ENCODE peak calls at places on chromosomes 12 and 14, in six cellular contexts. C, K, R, N, L and X are unnamed samples.

GRCh38 chr12:108611884-108612415 is 14.1 kb upstream of the TMEM119 start:
- DNase-seq in R (peak; percentile 64), L (peak; percentile 91), C (peak; percentile 24), K (peak; percentile 50), N (no peak), X (no peak)

GRCh38 chr14:96904201-96904600 is 107.0 kb downstream of the VRK1 start:
- DNase-seq in R (no peak), N (no peak), L (peak; percentile 24), K (no peak), C (no peak), X (no peak)

GRCh38 chr14:104268725-104269436 is 130.5 kb downstream of the KIF26A start:
- DNase-seq in N (no peak), R (no peak), C (no peak), L (no peak), K (peak; percentile 64), X (peak; percentile 4)

GRCh38 chr14:41297961-41298690 is 308.6 kb upstream of the LRFN5 start:
- DNase-seq in N (no peak), K (no peak), C (no peak), R (peak; percentile 2), L (peak; percentile 3), X (no peak)

GRCh38 chr14:94769413-94770250 is at the start of gene GSC:
- DNase-seq in N (peak; percentile 46), C (no peak), R (peak; percentile 57), K (peak; percentile 82), L (peak; percentile 37), X (peak; percentile 17)

GRCh38 chr12:47964102-47964723 is 817 bp downstream of the TMEM106C start:
- DNase-seq in C (peak; percentile 5), K (no peak), N (no peak), L (no peak), R (peak; percentile 18), X (peak; percentile 35)

GRCh38 chr12:1606021-1606622 is 11.7 kb upstream of the FBXL14 start:
- DNase-seq in L (peak; percentile 82), K (peak; percentile 97), N (peak; percentile 89), C (peak; percentile 23), R (peak; percentile 91), X (peak; percentile 92)

GRCh38 chr14:105088812-105089745 is 23.8 kb upstream of the GPR132 start:
- DNase-seq in N (peak; percentile 23), K (peak; percentile 69), R (no peak), L (no peak), C (no peak), X (no peak)

GRCh38 chr14:36441283-36441682 is 78.7 kb downstream of the NKX2-1 start:
- DNase-seq in N (no peak), C (no peak), K (no peak), L (no peak), R (no peak), X (no peak)

GRCh38 chr12:132305991-132306884 is 23.2 kb downstream of the GALNT9 start:
- DNase-seq in L (no peak), K (peak; percentile 75), N (no peak), C (no peak), R (no peak), X (no peak)

GRCh38 chr12:21939435-21939834 is 1.8 kb downstream of the ABCC9 start:
- DNase-seq in C (no peak), L (no peak), N (peak; percentile 34), K (no peak), R (no peak), X (no peak)

GRCh38 chr12:130227641-130228040 is 65.4 kb downstream of the FZD10 start:
- DNase-seq in C (no peak), R (no peak), K (no peak), N (no peak), L (no peak), X (no peak)

GRCh38 chr12:2988494-2988893 is 29.3 kb downstream of the TEAD4 start:
- DNase-seq in L (no peak), K (no peak), N (no peak), R (no peak), C (no peak), X (no peak)

GRCh38 chr12:120713861-120714482 is 3.7 kb downstream of the UNC119B start:
- DNase-seq in L (peak; percentile 74), K (no peak), N (peak; percentile 76), C (peak; percentile 39), R (peak; percentile 88), X (peak; percentile 72)

GRCh38 chr12:122862872-122863701 is 27.8 kb downstream of the HIP1R start:
- DNase-seq in L (no peak), C (no peak), K (peak; percentile 84), R (no peak), N (no peak), X (peak; percentile 90)

GRCh38 chr12:75795125-75795524 is 236.5 kb downstream of the PHLDA1 start:
- DNase-seq in L (no peak), N (no peak), R (no peak), C (no peak), K (no peak), X (no peak)

GRCh38 chr14:75793806-75794205 is 132.8 kb downstream of the TTLL5 start:
- DNase-seq in L (peak; percentile 32), N (no peak), C (no peak), R (peak; percentile 55), K (no peak), X (no peak)

GRCh38 chr14:39765676-39766075 is 333.4 kb upstream of the FBXO33 start:
- DNase-seq in R (no peak), N (no peak), K (no peak), L (no peak), C (no peak), X (no peak)

GRCh38 chr12:3747976-3748619 is 4.8 kb downstream of the CRACR2A start:
- DNase-seq in R (no peak), L (no peak), N (no peak), K (no peak), C (no peak), X (peak; percentile 51)

GRCh38 chr12:129753596-129753995 is 150.2 kb downstream of the TMEM132D start:
- DNase-seq in N (no peak), L (peak; percentile 71), K (no peak), R (no peak), C (no peak), X (no peak)

GRCh38 chr12:121582583-121583333 is 1.9 kb upstream of the KDM2B start:
- DNase-seq in N (no peak), R (peak; percentile 48), K (no peak), C (no peak), L (no peak), X (no peak)

GRCh38 chr14:63248211-63248610 is 44.0 kb downstream of the RHOJ start:
- DNase-seq in K (no peak), N (no peak), C (no peak), R (peak; percentile 72), L (peak; percentile 36), X (no peak)

GRCh38 chr12:59820594-59821011 is 224.8 kb downstream of the SLC16A7 start:
- DNase-seq in C (no peak), K (no peak), L (no peak), N (no peak), R (no peak), X (no peak)

GRCh38 chr12:62841841-62842240 is 93.1 kb downstream of the PPM1H start:
- DNase-seq in N (no peak), R (no peak), L (peak; percentile 18), C (no peak), K (no peak), X (no peak)

GRCh38 chr14:100791995-100792394 is 33.9 kb upstream of the MEG3 start:
- DNase-seq in R (no peak), C (no peak), L (no peak), N (no peak), K (peak; percentile 51), X (no peak)
- H3K4me3 ChIP-seq in R (no peak overlapping the region), C (no peak overlapping the region), L (no peak overlapping the region), N (no peak overlapping the region), K (no peak overlapping the region), X (no peak overlapping the region)

GRCh38 chr14:29558516-29558915 is 369.1 kb downstream of the PRKD1 start:
- DNase-seq in K (no peak), C (no peak), N (no peak), R (peak; percentile 29), L (no peak), X (no peak)

GRCh38 chr14:29554335-29554734 is 373.3 kb downstream of the PRKD1 start:
- DNase-seq in L (no peak), C (no peak), N (no peak), K (no peak), R (no peak), X (no peak)

GRCh38 chr14:29548948-29549370 is 378.7 kb downstream of the PRKD1 start:
- DNase-seq in K (no peak), R (peak; percentile 84), N (no peak), L (peak; percentile 76), C (no peak), X (no peak)

GRCh38 chr14:29553427-29553826 is 374.2 kb downstream of the PRKD1 start:
- DNase-seq in L (no peak), C (no peak), R (no peak), N (no peak), K (no peak), X (no peak)
- H3K4me3 ChIP-seq in L (no peak overlapping the region), C (no peak overlapping the region), R (no peak overlapping the region), N (no peak overlapping the region), K (no peak overlapping the region), X (no peak overlapping the region)

DNA sequence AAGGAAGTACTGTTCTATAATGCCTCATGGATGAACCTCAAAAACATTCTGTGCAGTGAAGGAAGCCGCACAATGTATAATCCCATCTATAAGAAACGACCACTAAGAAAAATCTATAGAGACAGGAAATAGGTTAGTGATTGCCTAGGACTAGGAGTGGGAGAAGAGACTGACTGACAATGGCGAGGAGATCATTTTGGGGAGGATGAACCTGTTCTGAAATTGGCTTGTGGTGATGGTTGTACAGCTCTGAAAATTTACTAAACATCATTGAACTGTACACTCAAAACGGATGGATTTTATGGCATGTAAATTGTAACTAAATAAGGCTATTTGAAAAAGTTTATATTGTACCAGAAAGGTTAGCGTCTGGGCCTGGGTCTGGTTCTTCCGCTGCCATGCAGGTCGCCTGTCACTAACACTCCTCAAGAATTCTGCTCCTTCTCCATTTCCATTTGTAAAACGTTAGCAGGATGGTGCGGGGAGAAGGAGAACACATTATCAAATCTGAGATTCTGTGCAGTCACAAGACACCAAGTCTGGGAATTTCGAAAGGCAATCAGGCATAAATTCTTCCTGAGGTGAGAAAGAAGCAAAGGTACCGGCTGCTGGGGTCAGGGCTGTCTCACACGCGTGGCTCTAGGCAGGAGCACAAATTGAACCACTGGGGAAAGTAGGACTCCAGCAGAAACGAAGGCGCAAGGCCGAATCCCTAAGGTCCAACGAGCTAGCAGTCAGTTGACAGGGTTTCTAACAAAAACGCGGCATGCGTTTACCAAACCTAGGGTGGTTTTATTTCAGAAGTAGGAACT is 845 bp upstream of the COCH start:
- DNase-seq in C (no peak), R (no peak), K (no peak), N (no peak), L (no peak), X (no peak)
- H3K4me3 ChIP-seq in C (no peak overlapping the region), R (peak overlapping the region; percentile 54), K (peak overlapping the region; percentile 28), N (peak overlapping the region; percentile 67), L (no peak overlapping the region), X (no peak overlapping the region)

GRCh38 chr14:74403619-74404417 is 22.2 kb downstream of the SYNDIG1L start:
- DNase-seq in N (no peak), C (no peak), L (no peak), K (no peak), R (no peak), X (no peak)

GRCh38 chr14:74407021-74407800 is 18.8 kb downstream of the SYNDIG1L start:
- DNase-seq in R (no peak), L (no peak), N (no peak), C (no peak), K (no peak), X (no peak)

GRCh38 chr14:74407801-74408154 is 18.2 kb downstream of the SYNDIG1L start:
- DNase-seq in N (no peak), L (no peak), K (no peak), R (no peak), C (no peak), X (no peak)

GRCh38 chr14:74404435-74404834 is 21.6 kb downstream of the SYNDIG1L start:
- DNase-seq in R (no peak), C (no peak), N (no peak), L (no peak), K (no peak), X (no peak)

GRCh38 chr14:74405663-74406062 is 20.3 kb downstream of the SYNDIG1L start:
- DNase-seq in R (no peak), N (no peak), L (no peak), K (no peak), C (no peak), X (no peak)
- H3K4me3 ChIP-seq in R (no peak overlapping the region), N (no peak overlapping the region), L (no peak overlapping the region), K (no peak overlapping the region), C (no peak overlapping the region), X (no peak overlapping the region)